ENCODE peak calls at places on chromosomes 11 and 22, in seven cellular contexts. G, V, E, Q, K, T and H are unnamed samples.

GRCh38 chr22:45212992-45213751 is 27.5 kb downstream of the KIAA0930 start:
- DNase-seq in K (peak; percentile 81), V (peak; percentile 48), T (peak; percentile 77), Q (peak; percentile 20), E (peak; percentile 66), G (no peak), H (no peak)

GRCh38 chr11:62256281-62256680 is 13.7 kb upstream of the SCGB2A2 start:
- DNase-seq in E (no peak), G (no peak), Q (peak; percentile 32), K (no peak), T (no peak), V (no peak), H (no peak)

GRCh38 chr11:36109850-36110606 is 166.2 kb downstream of the LDLRAD3 start:
- DNase-seq in Q (no peak), G (peak; percentile 90), V (no peak), E (no peak), K (no peak), T (no peak), H (no peak)

GRCh38 chr22:37176464-37177061 is 11.5 kb downstream of the C1QTNF6 start:
- DNase-seq in K (peak; percentile 78), E (peak; percentile 86), T (peak; percentile 80), V (peak; percentile 89), Q (no peak), G (no peak), H (no peak)

GRCh38 chr22:46052331-46052771 is 75.4 kb upstream of the WNT7B start:
- DNase-seq in T (no peak), K (no peak), G (no peak), V (no peak), Q (no peak), E (no peak), H (no peak)

GRCh38 chr11:115552151-115552550 is 47.9 kb upstream of the CADM1 start:
- DNase-seq in Q (no peak), V (no peak), T (no peak), G (no peak), E (no peak), K (no peak), H (no peak)

GRCh38 chr22:29130490-29130889 is 57.7 kb downstream of the KREMEN1 start:
- DNase-seq in Q (no peak), K (no peak), E (no peak), V (no peak), G (no peak), T (no peak), H (no peak)

GRCh38 chr11:102666331-102666957 is 39.1 kb downstream of the MMP27 start:
- DNase-seq in G (peak; percentile 74), Q (peak; percentile 53), T (no peak), V (peak; percentile 67), E (peak; percentile 70), K (peak; percentile 60), H (no peak)

GRCh38 chr11:73539506-73540084 is 58.3 kb downstream of the FAM168A start:
- DNase-seq in Q (no peak), K (no peak), V (no peak), T (no peak), G (no peak), E (no peak), H (no peak)

GRCh38 chr11:125910450-125910849 is 6.1 kb downstream of the DDX25 start:
- DNase-seq in E (no peak), V (no peak), Q (no peak), G (no peak), K (no peak), T (no peak), H (no peak)

GRCh38 chr11:125163431-125164011 is 1.0 kb upstream of the PKNOX2 start:
- DNase-seq in Q (no peak), K (no peak), G (peak; percentile 69), E (no peak), T (no peak), V (no peak), H (no peak)

GRCh38 chr11:32830413-32830738 is 649 bp downstream of the PRRG4 start:
- DNase-seq in K (no peak), G (peak; percentile 51), T (no peak), E (no peak), Q (peak; percentile 78), V (peak; percentile 36), H (no peak)

GRCh38 chr22:49209452-49210195 is 618.0 kb downstream of the BRD1 start:
- DNase-seq in K (no peak), V (no peak), G (no peak), T (peak; percentile 15), Q (no peak), E (no peak), H (no peak)

GRCh38 chr22:43922123-43922522 is 1.5 kb upstream of the PNPLA3 start:
- DNase-seq in E (no peak), T (no peak), G (peak; percentile 36), K (no peak), V (no peak), Q (no peak), H (no peak)

GRCh38 chr11:16326679-16327297 is 29.6 kb downstream of the SOX6 start:
- DNase-seq in K (peak; percentile 78), T (no peak), Q (no peak), E (no peak), V (no peak), G (no peak), H (no peak)

GRCh38 chr11:79062814-79063762 is 377.7 kb downstream of the TENM4 start:
- DNase-seq in V (peak; percentile 61), G (peak; percentile 80), Q (peak; percentile 55), T (no peak), E (no peak), K (peak; percentile 41), H (no peak)
- TF ChIP-seq CTCF in V (peak; percentile 66), G (peak; percentile 57), Q (peak; percentile 59), T (peak; percentile 25), E (peak; percentile 55), K (peak; percentile 48), H (peak; percentile 65)

DNA sequence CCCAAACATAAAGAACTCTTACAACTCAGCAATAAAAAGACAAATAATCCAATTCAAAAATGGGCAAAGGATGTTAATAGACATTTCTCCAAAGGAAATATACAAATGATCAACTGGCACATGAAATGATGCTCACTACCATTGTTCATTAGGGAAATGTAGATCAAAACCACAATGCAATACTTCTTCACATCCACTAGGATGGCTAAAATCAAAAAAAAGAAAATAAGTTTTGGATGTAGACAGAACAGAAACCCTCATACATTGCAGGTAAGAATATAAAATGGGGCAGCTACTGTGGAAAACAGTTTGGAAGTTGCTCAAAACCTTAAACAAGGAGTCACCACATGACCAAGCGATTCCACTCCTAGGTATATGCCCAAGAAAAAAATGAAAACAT is 16.3 kb downstream of the SIK3 start:
- DNase-seq in V (no peak), Q (no peak), T (no peak), G (no peak), E (no peak), K (no peak), H (no peak)
- TF ChIP-seq CTCF in V (no peak), Q (no peak), T (no peak), G (peak; percentile 13), E (no peak), K (no peak), H (peak; percentile 11)

GRCh38 chr22:21946262-21946925 is 6.3 kb downstream of the PPM1F start:
- DNase-seq in T (no peak), E (no peak), Q (no peak), V (no peak), G (no peak), K (no peak), H (no peak)

GRCh38 chr22:21948824-21949568 is 3.7 kb downstream of the PPM1F start:
- DNase-seq in E (no peak), K (no peak), T (no peak), Q (no peak), G (no peak), V (no peak), H (no peak)

GRCh38 chr22:21945453-21946261 is 7.0 kb downstream of the PPM1F start:
- DNase-seq in E (no peak), Q (no peak), V (no peak), G (no peak), T (no peak), K (no peak), H (no peak)

GRCh38 chr22:21948390-21948789 is 4.3 kb downstream of the PPM1F start:
- DNase-seq in Q (no peak), T (no peak), K (no peak), E (no peak), V (no peak), G (no peak), H (no peak)

DNA sequence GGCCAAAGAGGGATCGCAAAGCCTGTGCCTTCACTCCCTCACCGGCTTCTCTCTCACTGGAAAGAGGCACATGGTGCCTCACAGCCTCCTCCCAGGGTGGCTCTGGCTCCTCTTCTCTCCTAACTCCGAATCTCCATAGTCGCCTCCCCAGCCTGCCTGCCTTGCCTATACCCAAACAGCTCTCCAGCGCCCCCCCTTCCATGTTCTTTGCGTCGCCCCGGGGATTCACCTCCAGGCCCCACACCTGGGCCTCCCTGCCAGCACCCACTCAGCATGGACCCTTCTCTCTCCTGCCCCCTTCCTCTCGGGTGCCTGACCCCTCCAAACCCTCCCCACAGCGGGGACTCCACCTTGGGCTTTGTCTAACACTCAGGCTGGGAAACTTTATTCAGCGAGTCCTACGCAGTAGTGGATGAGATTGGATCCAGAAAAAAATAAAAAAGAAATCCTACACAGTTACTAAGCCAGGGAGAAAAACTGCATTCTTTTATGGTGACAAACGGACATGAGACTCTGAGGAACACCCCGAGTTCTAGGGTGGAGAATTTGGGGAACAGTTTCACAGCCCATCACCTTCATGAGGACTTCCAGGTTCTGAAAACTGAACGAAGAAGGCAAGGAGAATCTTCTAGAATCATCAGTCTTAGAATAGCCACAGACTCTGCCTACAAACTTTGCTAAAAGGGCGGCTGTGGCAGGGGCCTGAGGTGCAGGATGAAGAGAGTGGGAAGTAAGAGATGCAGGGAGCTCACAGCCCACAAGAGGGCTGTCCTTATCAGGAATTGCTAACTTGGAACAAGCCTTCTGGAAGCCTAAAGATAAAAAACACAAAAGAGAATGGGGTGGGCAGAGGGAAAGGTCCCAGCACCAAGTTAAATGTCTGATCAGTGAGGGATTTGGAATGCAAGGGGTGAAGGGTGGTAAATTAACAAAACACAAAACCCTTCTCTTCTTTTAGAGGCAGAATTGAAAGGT is 5.3 kb downstream of the PPM1F start:
- DNase-seq in T (no peak), K (peak; percentile 71), Q (peak; percentile 65), V (peak; percentile 68), E (peak; percentile 61), G (peak; percentile 78), H (no peak)
- TF ChIP-seq CTCF in T (peak; percentile 37), K (peak; percentile 64), Q (peak; percentile 72), V (peak; percentile 68), E (peak; percentile 71), G (peak; percentile 43), H (peak; percentile 59)

GRCh38 chr11:15034687-15035267 is 38.6 kb upstream of the CALCB start:
- DNase-seq in G (no peak), Q (no peak), T (no peak), E (no peak), V (no peak), K (no peak), H (no peak)

GRCh38 chr11:15035283-15035682 is 38.1 kb upstream of the CALCB start:
- DNase-seq in T (no peak), V (no peak), Q (no peak), G (peak; percentile 76), K (no peak), E (no peak), H (no peak)

DNA sequence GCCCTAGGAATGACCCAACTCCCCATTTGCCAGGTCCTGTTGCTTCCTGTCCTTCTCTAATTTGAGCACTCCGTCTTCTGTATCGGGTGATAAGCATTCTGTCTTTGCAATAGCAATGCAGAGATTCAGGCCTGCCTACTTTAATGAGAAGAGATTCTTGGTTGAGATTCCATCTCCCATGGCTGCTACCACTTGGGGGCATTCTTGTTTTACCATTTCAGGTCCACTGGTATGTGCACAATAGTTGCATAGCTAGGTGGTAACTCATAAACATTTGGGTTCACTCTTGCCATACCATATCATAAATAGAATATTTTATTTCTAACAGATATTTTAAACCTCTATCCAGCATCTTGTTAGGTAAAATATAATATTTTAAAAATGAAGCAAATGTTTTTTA is 34.4 kb upstream of the CALCB start:
- DNase-seq in Q (peak; percentile 66), T (no peak), E (peak; percentile 37), K (peak; percentile 15), V (peak; percentile 2), G (peak; percentile 30), H (no peak)
- TF ChIP-seq CTCF in Q (peak; percentile 51), T (no peak), E (peak; percentile 37), K (peak; percentile 30), V (no peak), G (peak; percentile 41), H (no peak)